ENCODE peak calls at places on chromosomes 3 and 15, in five cellular contexts. One of them, this sample, is unnamed. For H3K4me1, the result is how much of the 10 kb centered on the place peaks cover.

GRCh38 chr3:184815046-184815930 is 3.3 kb downstream of the VPS8 start:
- DNase-seq in astrocyte: peak
- DNase-seq in MM.1S: no peak
- DNase-seq in hepatocyte: no peak
- DNase-seq in PC-9: no peak
- DNase-seq in this sample: peak

GRCh38 chr3:146104068-146104467 is 56.9 kb downstream of the PLOD2 start:
- DNase-seq in hepatocyte: no peak
- DNase-seq in MM.1S: no peak
- DNase-seq in PC-9: no peak
- DNase-seq in astrocyte: no peak
- DNase-seq in this sample: no peak

GRCh38 chr15:65285291-65286068 is 1.2 kb downstream of the PARP16 start:
- DNase-seq in astrocyte: peak
- DNase-seq in PC-9: no peak
- DNase-seq in hepatocyte: no peak
- DNase-seq in MM.1S: no peak
- DNase-seq in this sample: no peak

GRCh38 chr3:67521053-67521646 is 133.3 kb downstream of the SUCLG2 start:
- DNase-seq in PC-9: no peak
- DNase-seq in astrocyte: no peak
- DNase-seq in MM.1S: no peak
- DNase-seq in hepatocyte: no peak
- DNase-seq in this sample: no peak

GRCh38 chr3:177589041-177589650 is 391.9 kb upstream of the TBL1XR1 start:
- DNase-seq in astrocyte: peak
- DNase-seq in PC-9: no peak
- DNase-seq in MM.1S: no peak
- DNase-seq in hepatocyte: no peak
- DNase-seq in this sample: no peak

GRCh38 chr3:114022145-114022544 is 34.2 kb downstream of the CCDC191 start:
- DNase-seq in astrocyte: peak
- DNase-seq in PC-9: no peak
- DNase-seq in MM.1S: no peak
- DNase-seq in hepatocyte: no peak
- DNase-seq in this sample: no peak

GRCh38 chr15:67186226-67186649 is 68.2 kb downstream of the AAGAB start:
- DNase-seq in PC-9: no peak
- DNase-seq in hepatocyte: no peak
- DNase-seq in MM.1S: no peak
- DNase-seq in astrocyte: no peak
- DNase-seq in this sample: no peak

GRCh38 chr15:25847066-25847465 is 16.1 kb downstream of the ATP10A start:
- DNase-seq in MM.1S: no peak
- DNase-seq in hepatocyte: no peak
- DNase-seq in astrocyte: no peak
- DNase-seq in PC-9: no peak
- DNase-seq in this sample: no peak

GRCh38 chr3:8712045-8712870 is 21.3 kb upstream of the CAV3 start:
- DNase-seq in astrocyte: peak
- DNase-seq in hepatocyte: no peak
- DNase-seq in MM.1S: no peak
- DNase-seq in PC-9: no peak
- DNase-seq in this sample: peak

GRCh38 chr3:19931180-19931692 is 2.8 kb downstream of the EFHB start:
- DNase-seq in MM.1S: no peak
- DNase-seq in hepatocyte: no peak
- DNase-seq in astrocyte: no peak
- DNase-seq in PC-9: no peak
- DNase-seq in this sample: no peak

GRCh38 chr3:15014606-15015328 is 50.3 kb downstream of the MRPS25 start:
- DNase-seq in PC-9: no peak
- DNase-seq in MM.1S: no peak
- DNase-seq in astrocyte: no peak
- DNase-seq in hepatocyte: no peak
- DNase-seq in this sample: no peak

GRCh38 chr3:128383316-128384235 is 83.1 kb downstream of the DNAJB8 start:
- DNase-seq in MM.1S: peak
- DNase-seq in hepatocyte: peak
- DNase-seq in astrocyte: peak
- DNase-seq in PC-9: peak
- DNase-seq in this sample: peak

GRCh38 chr15:66760968-66761722 is 59.1 kb downstream of the SMAD6 start:
- DNase-seq in astrocyte: no peak
- DNase-seq in hepatocyte: peak
- DNase-seq in PC-9: no peak
- DNase-seq in MM.1S: no peak
- DNase-seq in this sample: no peak

GRCh38 chr3:149435936-149436885 is 38.3 kb upstream of the TM4SF4 start:
- DNase-seq in MM.1S: no peak
- DNase-seq in astrocyte: no peak
- DNase-seq in hepatocyte: no peak
- DNase-seq in PC-9: no peak
- DNase-seq in this sample: no peak

GRCh38 chr3:148881286-148881685 is 16.2 kb downstream of the CPA3 start:
- DNase-seq in astrocyte: peak
- DNase-seq in hepatocyte: no peak
- DNase-seq in MM.1S: no peak
- DNase-seq in PC-9: no peak
- DNase-seq in this sample: no peak

GRCh38 chr3:192224634-192225033 is 502.7 kb downstream of the FGF12 start:
- DNase-seq in MM.1S: peak
- DNase-seq in hepatocyte: no peak
- DNase-seq in PC-9: no peak
- DNase-seq in astrocyte: no peak
- DNase-seq in this sample: no peak

GRCh38 chr3:101900316-101900715 is 51.0 kb downstream of the NFKBIZ start:
- DNase-seq in MM.1S: no peak
- DNase-seq in hepatocyte: no peak
- DNase-seq in astrocyte: no peak
- DNase-seq in PC-9: no peak
- DNase-seq in this sample: no peak

GRCh38 chr3:120780977-120781376 is 38.4 kb downstream of the GTF2E1 start:
- DNase-seq in PC-9: peak
- DNase-seq in hepatocyte: no peak
- DNase-seq in astrocyte: peak
- DNase-seq in MM.1S: no peak
- DNase-seq in this sample: peak

GRCh38 chr3:191327526-191327925 is 1.7 kb upstream of the CCDC50 start:
- DNase-seq in hepatocyte: no peak
- DNase-seq in PC-9: no peak
- DNase-seq in astrocyte: no peak
- DNase-seq in MM.1S: no peak
- DNase-seq in this sample: no peak

GRCh38 chr15:90028376-90028775 is 27.3 kb downstream of the ZNF710 start:
- DNase-seq in hepatocyte: no peak
- DNase-seq in MM.1S: no peak
- DNase-seq in PC-9: no peak
- DNase-seq in astrocyte: no peak
- DNase-seq in this sample: no peak

GRCh38 chr15:58534556-58534955 is 102.8 kb downstream of the LIPC start:
- DNase-seq in PC-9: no peak
- DNase-seq in MM.1S: no peak
- DNase-seq in astrocyte: no peak
- DNase-seq in hepatocyte: no peak
- DNase-seq in this sample: no peak

GRCh38 chr15:58070801-58071418 is 5.4 kb upstream of the ALDH1A2 start:
- DNase-seq in MM.1S: peak
- DNase-seq in PC-9: peak
- DNase-seq in astrocyte: peak
- DNase-seq in hepatocyte: peak
- DNase-seq in this sample: peak

GRCh38 chr3:194296448-194296831 is 54.7 kb downstream of the CPN2 start:
- DNase-seq in PC-9: peak
- DNase-seq in astrocyte: peak
- DNase-seq in hepatocyte: peak
- DNase-seq in MM.1S: no peak
- DNase-seq in this sample: peak

GRCh38 chr15:85473455-85473854 is 93.1 kb downstream of the AKAP13 start:
- DNase-seq in astrocyte: peak
- DNase-seq in PC-9: no peak
- DNase-seq in MM.1S: no peak
- DNase-seq in hepatocyte: no peak
- DNase-seq in this sample: no peak

GRCh38 chr15:75577401-75578205 is 1.5 kb downstream of the PTPN9 start:
- DNase-seq in MM.1S: no peak
- DNase-seq in PC-9: no peak
- DNase-seq in astrocyte: no peak
- DNase-seq in hepatocyte: no peak
- DNase-seq in this sample: peak

GRCh38 chr3:185488465-185488864 is 10.4 kb downstream of the TMEM41A start:
- DNase-seq in MM.1S: no peak
- DNase-seq in astrocyte: no peak
- DNase-seq in hepatocyte: no peak
- DNase-seq in PC-9: no peak
- DNase-seq in this sample: no peak

GRCh38 chr3:70861234-70861633 is 548.8 kb upstream of the MDFIC2 start:
- DNase-seq in MM.1S: no peak
- DNase-seq in astrocyte: peak
- DNase-seq in hepatocyte: no peak
- DNase-seq in PC-9: no peak
- DNase-seq in this sample: no peak

GRCh38 chr15:64746921-64747320 is 28.5 kb downstream of the RBPMS2 start:
- DNase-seq in MM.1S: no peak
- DNase-seq in PC-9: no peak
- DNase-seq in astrocyte: no peak
- DNase-seq in hepatocyte: no peak
- DNase-seq in this sample: no peak

DNA sequence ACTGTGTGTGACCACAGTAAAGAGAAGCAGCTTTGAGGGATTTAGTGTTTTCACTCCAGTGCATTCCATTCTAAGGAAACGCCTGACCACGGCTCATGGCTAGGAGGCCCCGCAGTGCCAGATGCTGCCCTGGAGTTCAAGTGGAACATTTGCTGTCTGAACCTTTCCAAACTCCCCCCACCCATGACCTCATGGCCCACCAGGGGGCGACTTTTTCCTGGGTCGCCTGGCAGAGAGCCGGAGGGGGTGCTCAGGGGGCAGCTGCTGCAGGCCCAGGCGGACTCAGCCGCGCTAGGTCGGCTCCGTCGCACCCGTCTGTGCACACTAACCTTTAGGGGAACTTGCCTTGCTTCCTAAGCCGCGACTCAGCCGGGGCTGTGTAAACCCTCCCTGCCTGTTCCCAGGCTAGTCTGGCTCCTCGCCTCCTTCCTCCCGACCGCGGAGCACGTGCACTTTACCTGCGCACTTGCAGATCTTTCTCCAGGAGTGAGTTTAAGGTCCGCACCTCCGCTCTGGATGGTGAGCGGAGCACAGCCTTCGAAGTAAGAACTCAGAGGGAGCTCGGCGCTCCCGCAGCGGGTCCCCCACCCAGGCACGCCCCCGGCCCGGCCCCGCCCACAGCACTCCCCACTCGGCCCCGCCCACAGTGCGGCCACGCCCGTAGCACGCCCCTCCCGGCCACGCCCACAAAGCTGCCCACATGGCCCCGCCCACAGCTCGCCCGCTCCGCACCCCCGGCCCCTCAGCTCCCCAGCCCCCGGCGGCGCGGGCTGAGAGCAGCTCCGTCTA is at the start of gene OCA2:
- DNase-seq in PC-9: peak
- DNase-seq in MM.1S: no peak
- DNase-seq in astrocyte: peak
- DNase-seq in hepatocyte: peak
- DNase-seq in this sample: peak
- TF ChIP-seq CTCF in PC-9: no peak
- TF ChIP-seq CTCF in MM.1S: no peak
- TF ChIP-seq CTCF in astrocyte: no peak
- TF ChIP-seq CTCF in hepatocyte: peak
- TF ChIP-seq CTCF in this sample: peak

GRCh38 chr3:58051196-58051595 is 43.0 kb downstream of the FLNB start:
- DNase-seq in MM.1S: no peak
- DNase-seq in astrocyte: peak
- DNase-seq in PC-9: peak
- DNase-seq in hepatocyte: peak
- DNase-seq in this sample: peak
- H3K4me1 ChIP-seq in MM.1S: under half
- H3K4me1 ChIP-seq in astrocyte: half or more
- H3K4me1 ChIP-seq in PC-9: half or more
- H3K4me1 ChIP-seq in hepatocyte: half or more
- H3K4me1 ChIP-seq in this sample: half or more

DNA sequence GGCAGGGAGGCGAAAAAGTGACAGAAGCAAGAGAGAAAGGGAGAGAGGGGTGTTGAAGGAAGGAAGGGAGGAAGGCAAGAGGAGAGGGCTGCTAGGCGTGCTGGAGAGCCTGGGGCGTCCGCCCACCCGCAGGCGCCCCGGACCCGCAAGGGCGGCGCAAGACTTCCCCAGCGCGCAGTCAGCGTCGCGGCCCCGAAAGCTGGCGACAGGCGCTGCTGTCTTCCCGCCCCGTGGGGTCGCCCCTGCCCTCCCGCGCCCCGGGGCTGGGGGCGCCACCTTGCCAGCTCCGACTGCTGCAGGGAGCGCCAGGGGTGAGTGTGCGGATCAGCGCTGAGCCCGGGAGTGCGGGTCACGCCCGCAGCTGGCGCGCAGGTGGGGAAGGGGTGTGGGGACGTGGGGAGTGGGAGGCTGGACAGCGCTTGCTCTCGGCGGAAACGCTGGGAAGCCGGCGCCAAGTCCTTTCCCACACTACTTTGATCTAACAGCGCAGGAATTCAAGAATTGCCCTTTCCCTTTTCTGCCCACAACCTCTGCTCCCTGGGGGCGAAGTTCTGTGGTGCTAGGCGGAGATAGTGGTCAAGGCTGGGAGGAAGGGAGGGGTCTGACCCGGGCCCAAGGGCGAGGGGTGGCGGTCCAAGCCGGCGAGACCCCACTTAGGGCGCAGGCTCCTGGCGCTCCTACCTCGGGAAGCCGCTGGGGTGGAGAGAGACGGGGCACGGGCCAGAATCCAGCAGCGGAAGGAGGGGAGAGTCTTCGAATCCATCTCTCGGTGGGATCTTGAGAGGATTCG is 266.1 kb downstream of the CGGBP1 start:
- DNase-seq in MM.1S: no peak
- DNase-seq in hepatocyte: peak
- DNase-seq in astrocyte: no peak
- DNase-seq in PC-9: no peak
- DNase-seq in this sample: peak
- TF ChIP-seq EZH2 in MM.1S: no peak
- TF ChIP-seq EZH2 in hepatocyte: peak
- TF ChIP-seq EZH2 in astrocyte: peak
- TF ChIP-seq EZH2 in PC-9: no peak
- TF ChIP-seq EZH2 in this sample: no peak

GRCh38 chr3:138329984-138330293 is 288 bp upstream of the NME9 start:
- DNase-seq in PC-9: no peak
- DNase-seq in hepatocyte: no peak
- DNase-seq in MM.1S: no peak
- DNase-seq in astrocyte: no peak
- DNase-seq in this sample: no peak

GRCh38 chr3:138329127-138329983 is at the start of gene NME9:
- DNase-seq in hepatocyte: peak
- DNase-seq in MM.1S: peak
- DNase-seq in PC-9: peak
- DNase-seq in astrocyte: peak
- DNase-seq in this sample: peak

GRCh38 chr3:138332472-138333073 is 2.9 kb upstream of the NME9 start:
- DNase-seq in PC-9: no peak
- DNase-seq in hepatocyte: peak
- DNase-seq in astrocyte: no peak
- DNase-seq in MM.1S: peak
- DNase-seq in this sample: peak

GRCh38 chr3:138328341-138328740 is 1.3 kb downstream of the NME9 start:
- DNase-seq in MM.1S: peak
- DNase-seq in PC-9: no peak
- DNase-seq in hepatocyte: peak
- DNase-seq in astrocyte: no peak
- DNase-seq in this sample: no peak

GRCh38 chr3:138331143-138331894 is 1.7 kb upstream of the NME9 start:
- DNase-seq in PC-9: no peak
- DNase-seq in astrocyte: no peak
- DNase-seq in hepatocyte: no peak
- DNase-seq in MM.1S: peak
- DNase-seq in this sample: peak
- TF ChIP-seq CTCF in PC-9: no peak
- TF ChIP-seq CTCF in astrocyte: peak
- TF ChIP-seq CTCF in hepatocyte: peak
- TF ChIP-seq CTCF in MM.1S: peak
- TF ChIP-seq CTCF in this sample: peak